ENCODE peak calls at places on chromosomes 3 and 15, in seven cellular contexts. N is astrocyte, S is K562, C is hepatocyte, A is brain microvascular endothelial cell, O is tibial nerve, Z is uterus. B is an unnamed sample.
A peak's percentile ranks its signal among the peaks of the same experiment; 100 is the strongest.

GRCh38 chr3:187900961-187901755 is 155.9 kb upstream of the BCL6 start:
- DNase-seq in C (no peak), O (no peak), S (no peak), A (no peak), Z (no peak), N (no peak), B (no peak)

GRCh38 chr3:146326875-146327543 is 76.1 kb upstream of the PLSCR4 start:
- DNase-seq in C (peak; percentile 56), A (peak; percentile 60), N (peak; percentile 51), O (peak; percentile 59), Z (peak; percentile 70), S (no peak), B (no peak)

GRCh38 chr3:148360046-148360445 is 337.7 kb upstream of the AGTR1 start:
- DNase-seq in S (no peak), C (no peak), A (peak; percentile 19), O (no peak), Z (no peak), N (peak; percentile 76), B (no peak)

GRCh38 chr3:44887101-44887500 is 12.7 kb downstream of the TGM4 start:
- DNase-seq in N (no peak), Z (no peak), S (no peak), C (no peak), A (no peak), O (no peak), B (no peak)

GRCh38 chr3:30167511-30168135 is 438.8 kb upstream of the TGFBR2 start:
- DNase-seq in S (no peak), Z (no peak), A (no peak), N (peak; percentile 52), C (no peak), O (no peak), B (no peak)

GRCh38 chr3:88113311-88114162 is 36.2 kb upstream of the C3orf38 start:
- DNase-seq in C (peak; percentile 82), S (peak; percentile 51), O (peak; percentile 88), N (peak; percentile 42), Z (peak; percentile 52), A (peak; percentile 74), B (no peak)

GRCh38 chr3:23468203-23468602 is 265.1 kb downstream of the UBE2E2 start:
- DNase-seq in S (no peak), Z (no peak), N (no peak), A (no peak), O (no peak), C (no peak), B (no peak)

GRCh38 chr3:177146646-177147045 is 50.6 kb downstream of the TBL1XR1 start:
- DNase-seq in C (no peak), N (peak; percentile 32), Z (no peak), A (no peak), O (no peak), S (no peak), B (no peak)

GRCh38 chr15:50562735-50563640 is 16.5 kb upstream of the USP50 start:
- DNase-seq in Z (no peak), A (no peak), O (no peak), N (peak; percentile 59), S (no peak), C (no peak), B (no peak)

GRCh38 chr3:67335813-67336212 is 318.6 kb downstream of the SUCLG2 start:
- DNase-seq in C (no peak), O (peak; percentile 6), N (peak; percentile 0), S (no peak), Z (no peak), A (no peak), B (no peak)

GRCh38 chr3:54122046-54122801 is at the start of gene CACNA2D3:
- DNase-seq in A (no peak), C (peak; percentile 67), S (no peak), N (peak; percentile 5), O (no peak), Z (no peak), B (peak; percentile 72)

GRCh38 chr3:38110314-38111050 is 26.4 kb downstream of the ACAA1 start:
- DNase-seq in O (no peak), Z (no peak), C (no peak), N (no peak), S (no peak), A (no peak), B (no peak)

GRCh38 chr3:27570421-27571106 is 86.4 kb upstream of the SLC4A7 start:
- DNase-seq in O (no peak), C (no peak), S (no peak), N (no peak), Z (no peak), A (no peak), B (peak; percentile 23)

GRCh38 chr15:79505956-79506355 is 73.8 kb downstream of the MINAR1 start:
- DNase-seq in O (no peak), A (no peak), C (no peak), N (no peak), S (no peak), Z (no peak), B (no peak)

GRCh38 chr15:65212097-65212496 is 824 bp upstream of the CILP start:
- DNase-seq in N (no peak), S (peak; percentile 88), Z (no peak), O (no peak), C (peak; percentile 45), A (no peak), B (no peak)

GRCh38 chr3:140395134-140396075 is 282.5 kb upstream of the TRIM42 start:
- DNase-seq in A (no peak), N (no peak), Z (no peak), O (peak; percentile 15), S (no peak), C (no peak), B (no peak)

GRCh38 chr3:126266291-126266840 is 86.0 kb upstream of the ALDH1L1 start:
- DNase-seq in O (peak; percentile 61), Z (peak; percentile 66), N (no peak), A (no peak), S (no peak), C (peak; percentile 25), B (peak; percentile 83)

GRCh38 chr15:66838671-66839239 is 136.7 kb downstream of the SMAD6 start:
- DNase-seq in S (peak; percentile 52), Z (no peak), O (no peak), N (peak; percentile 36), C (peak; percentile 54), A (peak; percentile 51), B (no peak)

GRCh38 chr15:40075298-40076044 is 33.2 kb downstream of the BMF start:
- DNase-seq in C (no peak), A (no peak), N (no peak), O (no peak), S (peak; percentile 54), Z (no peak), B (no peak)

GRCh38 chr15:61228025-61228901 is 839 bp downstream of the RORA start:
- DNase-seq in A (no peak), S (no peak), C (peak; percentile 35), N (peak; percentile 16), O (peak; percentile 6), Z (peak; percentile 16), B (peak; percentile 17)

GRCh38 chr3:100730524-100730923 is 21.2 kb downstream of the TFG start:
- DNase-seq in N (no peak), S (no peak), C (no peak), A (no peak), O (no peak), Z (no peak), B (no peak)
- H3K36me3 ChIP-seq in N (peaks cover 55% of the 10 kb centered on the region), S (peaks cover 85% of the 10 kb centered on the region), C (peaks cover 7% of the 10 kb centered on the region), A (peaks cover 60% of the 10 kb centered on the region), O (peaks cover 38% of the 10 kb centered on the region), Z (no peaks in the 10 kb centered on the region), B (peaks cover 44% of the 10 kb centered on the region)

GRCh38 chr15:75594276-75594675 is 15.2 kb upstream of the PTPN9 start:
- DNase-seq in A (no peak), O (no peak), S (no peak), N (no peak), Z (peak; percentile 64), C (no peak), B (no peak)

GRCh38 chr15:75596703-75597345 is 17.7 kb upstream of the PTPN9 start:
- DNase-seq in S (no peak), O (no peak), C (no peak), Z (no peak), N (no peak), A (no peak), B (no peak)

GRCh38 chr15:75597667-75598341 is 18.7 kb upstream of the PTPN9 start:
- DNase-seq in C (peak; percentile 25), S (peak; percentile 49), N (no peak), O (peak; percentile 9), A (no peak), Z (no peak), B (no peak)

GRCh38 chr15:75598361-75598760 is 19.2 kb upstream of the PTPN9 start:
- DNase-seq in S (no peak), N (no peak), A (no peak), O (no peak), C (no peak), Z (no peak), B (no peak)

GRCh38 chr15:75599396-75599795 is 20.3 kb upstream of the PTPN9 start:
- DNase-seq in O (no peak), C (no peak), N (no peak), Z (no peak), S (no peak), A (no peak), B (no peak)
- TF ChIP-seq CTCF in O (no peak), C (no peak), N (no peak), Z (no peak), S (no peak), A (no peak), B (no peak)

DNA sequence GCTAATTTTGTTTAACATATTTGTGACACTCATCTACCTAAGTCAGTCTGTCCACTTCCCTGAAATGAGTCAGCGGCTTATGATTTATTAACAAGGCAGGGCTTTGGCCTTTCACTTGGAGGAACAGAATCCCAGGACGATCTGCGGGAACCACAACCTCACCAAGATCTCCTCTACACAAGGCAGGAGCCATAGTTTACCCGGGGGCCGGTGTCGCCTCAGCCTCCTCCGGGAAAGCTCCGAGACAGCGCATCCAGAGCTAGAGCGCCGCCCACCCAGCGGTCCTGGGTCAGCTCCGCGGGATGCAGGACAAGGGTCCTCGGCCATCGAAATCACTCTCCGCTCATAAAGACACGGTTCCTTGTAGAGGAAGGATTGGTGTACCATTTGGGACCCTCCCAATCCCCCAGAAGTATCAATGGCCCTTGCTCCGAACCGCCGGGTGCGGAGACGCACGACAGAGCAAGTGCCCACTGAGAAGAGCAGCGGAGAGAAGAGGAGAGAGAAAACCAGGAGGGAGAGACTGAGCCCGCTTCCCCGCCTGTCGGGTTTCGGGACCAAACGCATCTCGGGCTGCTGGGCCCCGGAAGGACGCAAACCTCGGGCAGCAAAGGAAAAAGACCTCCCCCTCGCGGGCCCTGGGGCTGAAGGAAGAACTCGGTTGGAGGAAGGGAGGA is 13.1 kb upstream of the ALCAM start:
- DNase-seq in C (peak; percentile 43), N (peak; percentile 67), O (no peak), S (no peak), A (no peak), Z (no peak), B (peak; percentile 20)
- H3K4me3 ChIP-seq in C (peak overlapping the region; percentile 14), N (peak overlapping the region; percentile 55), O (peak overlapping the region; percentile 28), S (no peak overlapping the region), A (peak overlapping the region; percentile 51), Z (no peak overlapping the region), B (peak overlapping the region; percentile 54)

GRCh38 chr3:56725175-56725574 is 42.1 kb upstream of the TASOR start:
- DNase-seq in C (no peak), N (peak; percentile 6), S (no peak), Z (no peak), O (no peak), A (no peak), B (no peak)
- H3K36me3 ChIP-seq in C (no peaks in the 10 kb centered on the region), N (peaks cover 2% of the 10 kb centered on the region), S (no peaks in the 10 kb centered on the region), Z (no peaks in the 10 kb centered on the region), O (peaks cover 58% of the 10 kb centered on the region), A (no peaks in the 10 kb centered on the region), B (peaks cover 42% of the 10 kb centered on the region)

GRCh38 chr15:62928242-62928995 is 114.1 kb upstream of the TPM1 start:
- DNase-seq in A (peak; percentile 96), Z (no peak), C (peak; percentile 37), O (no peak), S (peak; percentile 17), N (peak; percentile 100), B (no peak)
- TF ChIP-seq CTCF in A (peak; percentile 74), Z (no peak), C (peak; percentile 13), O (no peak), S (no peak), N (peak; percentile 54), B (peak; percentile 39)

B was measured in left ventricle myocardium inferior.